ENCODE peak calls at places on chromosome 5, in nine cellular contexts. L is nucleus accumbens; Z is cardiac muscle cell; Y is NCI-H2081; G is NCI-H1417 treated with DMSO at 0.1 percent for 48 hours; R is activated CD4-positive, alpha-beta T cell treated with anti-CD3 and anti-CD28 coated beads, Interleukin-2, amount 50 U/mL, for 24 hours; H is T-cell; S is neural progenitor cell; T is fibroblast of the conjunctiva. I is an unnamed sample.

GRCh38 chr5:65862384-65862783 is 64.0 kb upstream of the ERBIN start:
- DNase-seq in Y (no peak), Z (no peak), R (no peak), S (no peak), T (no peak), G (no peak), H (no peak), L (no peak), I (no peak)

GRCh38 chr5:178327931-178328711 is 95.5 kb upstream of the PHYKPL start:
- DNase-seq in L (no peak), S (no peak), T (no peak), G (no peak), Y (no peak), R (no peak), Z (no peak), H (no peak), I (no peak)

GRCh38 chr5:9540791-9541190 is 5.1 kb downstream of the SEMA5A start:
- DNase-seq in T (no peak), S (no peak), Y (no peak), H (no peak), L (no peak), G (no peak), R (no peak), Z (no peak), I (no peak)

GRCh38 chr5:124902097-124902821 is 155.8 kb upstream of the ZNF608 start:
- DNase-seq in H (no peak), Y (peak), L (no peak), T (no peak), Z (peak), S (no peak), G (peak), R (no peak), I (no peak)

GRCh38 chr5:73312146-73312871 is 136.3 kb downstream of the FOXD1 start:
- DNase-seq in T (peak), G (no peak), Z (no peak), Y (no peak), L (no peak), S (peak), R (no peak), H (no peak), I (no peak)

GRCh38 chr5:93721511-93721910 is 19.9 kb downstream of the POU5F2 start:
- DNase-seq in G (no peak), T (no peak), Z (no peak), R (no peak), H (no peak), L (no peak), S (no peak), Y (no peak), I (no peak)

GRCh38 chr5:80866372-80866771 is 93.8 kb upstream of the RASGRF2 start:
- DNase-seq in G (no peak), Z (no peak), T (no peak), H (no peak), Y (no peak), S (no peak), R (no peak), L (no peak), I (no peak)

GRCh38 chr5:76104027-76104426 is 20.8 kb downstream of the SV2C start:
- DNase-seq in G (no peak), H (no peak), R (no peak), L (no peak), Y (no peak), T (no peak), Z (peak), S (peak), I (no peak)

GRCh38 chr5:32017638-32018429 is 156.3 kb downstream of the GOLPH3 start:
- DNase-seq in Z (no peak), L (no peak), T (no peak), Y (no peak), H (no peak), R (no peak), S (no peak), G (no peak), I (no peak)

GRCh38 chr5:170393235-170393634 is 4.1 kb upstream of the KCNMB1 start:
- DNase-seq in S (no peak), Y (no peak), L (no peak), H (no peak), R (peak), G (no peak), T (no peak), Z (no peak), I (no peak)

GRCh38 chr5:138603521-138603920 is 28.3 kb upstream of the HSPA9 start:
- DNase-seq in S (peak), G (no peak), Z (no peak), Y (no peak), R (no peak), L (no peak), H (no peak), T (no peak), I (no peak)

GRCh38 chr5:170522211-170523128 is 18.6 kb downstream of the KCNIP1 start:
- DNase-seq in R (no peak), L (no peak), S (no peak), H (no peak), T (peak), G (no peak), Y (peak), Z (no peak), I (peak)

GRCh38 chr5:150208187-150209015 is 18.5 kb downstream of the SLC6A7 start:
- DNase-seq in H (no peak), R (no peak), G (no peak), T (no peak), Y (no peak), L (no peak), Z (no peak), S (peak), I (no peak)

GRCh38 chr5:171571663-171572062 is 152.2 kb downstream of the FGF18 start:
- DNase-seq in L (no peak), Z (no peak), S (no peak), G (no peak), R (no peak), H (no peak), T (peak), Y (no peak), I (no peak)

GRCh38 chr5:57976506-57976905 is 483.4 kb downstream of the PLK2 start:
- DNase-seq in Y (no peak), L (no peak), S (no peak), H (no peak), Z (no peak), R (no peak), T (no peak), G (no peak), I (no peak)

GRCh38 chr5:56359429-56359781 is 126.3 kb upstream of the ANKRD55 start:
- DNase-seq in T (no peak), H (no peak), Z (no peak), S (no peak), R (no peak), L (no peak), G (no peak), Y (no peak), I (no peak)

GRCh38 chr5:135238622-135239460 is 160.2 kb downstream of the MACROH2A1 start:
- DNase-seq in L (no peak), Y (no peak), R (no peak), S (no peak), T (no peak), Z (no peak), G (no peak), H (no peak), I (no peak)

GRCh38 chr5:77015938-77016569 is 14.2 kb upstream of the AGGF1 start:
- DNase-seq in S (peak), G (no peak), H (no peak), Y (peak), R (no peak), L (no peak), T (peak), Z (peak), I (no peak)

GRCh38 chr5:14580037-14581034 is 1.3 kb upstream of the OTULINL start:
- DNase-seq in Y (peak), H (no peak), R (no peak), S (no peak), G (no peak), T (peak), L (no peak), Z (no peak), I (no peak)

GRCh38 chr5:149433524-149434131 is 54.5 kb upstream of the IL17B start:
- DNase-seq in S (no peak), G (no peak), Y (no peak), H (no peak), T (no peak), R (no peak), Z (no peak), L (no peak), I (no peak)

GRCh38 chr5:135038829-135039525 is 4.9 kb upstream of the PITX1 start:
- DNase-seq in T (no peak), H (no peak), Y (no peak), G (no peak), S (peak), R (no peak), Z (no peak), L (no peak), I (no peak)

GRCh38 chr5:113112435-113112834 is 135.8 kb downstream of the DCP2 start:
- DNase-seq in Y (no peak), Z (no peak), T (peak), R (no peak), H (no peak), S (no peak), L (no peak), G (no peak), I (no peak)